ENCODE peak calls at places on chromosomes 6 and 20, in ten cellular contexts. O is NCI-H345, Z is neural crest cell, E is AG08396, X is fibroblast of the aortic adventitia, A is body of pancreas, R is mucosa of gallbladder, K is amniotic stem cell, T is nephron progenitor cell, Q is astrocyte of the spinal cord. D is an unnamed sample.

GRCh38 chr6:163900570-163900969 is 486.1 kb downstream of the QKI start:
- DNase-seq in O (no peak), Z (no peak), E (no peak), X (no peak), A (no peak), R (no peak), K (no peak), T (no peak), Q (peak; percentile 89), D (no peak)

GRCh38 chr6:157869673-157870302 is 46.7 kb downstream of the SNX9 start:
- DNase-seq in O (no peak), Z (no peak), E (no peak), X (no peak), A (no peak), R (no peak), K (no peak), T (no peak), Q (no peak), D (no peak)

GRCh38 chr6:31652925-31653724 is 664 bp upstream of the BAG6 start:
- DNase-seq in O (peak; percentile 96), Z (no peak), E (peak; percentile 89), X (no peak), A (peak; percentile 92), R (peak; percentile 90), K (peak; percentile 96), T (peak; percentile 80), Q (no peak), D (peak; percentile 90)

GRCh38 chr20:3716195-3716834 is 3.9 kb upstream of the SIGLEC1 start:
- DNase-seq in O (peak; percentile 61), Z (peak; percentile 32), E (peak; percentile 63), X (peak; percentile 54), A (peak; percentile 23), R (no peak), K (peak; percentile 24), T (peak; percentile 57), Q (peak; percentile 35), D (peak; percentile 72)

GRCh38 chr6:21826031-21826430 is 232.5 kb downstream of the SOX4 start:
- DNase-seq in O (no peak), Z (no peak), E (no peak), X (no peak), A (no peak), R (no peak), K (no peak), T (no peak), Q (peak; percentile 57), D (no peak)

GRCh38 chr6:143236151-143236788 is 175.6 kb downstream of the AIG1 start:
- DNase-seq in O (no peak), Z (no peak), E (no peak), X (no peak), A (peak; percentile 3), R (no peak), K (no peak), T (peak; percentile 14), Q (peak; percentile 51), D (peak; percentile 17)

GRCh38 chr6:2221724-2222274 is 23.6 kb downstream of the GMDS start:
- DNase-seq in O (no peak), Z (no peak), E (no peak), X (no peak), A (no peak), R (no peak), K (no peak), T (no peak), Q (no peak), D (no peak)

GRCh38 chr20:46485431-46485830 is 27.9 kb downstream of the ZNF334 start:
- DNase-seq in O (no peak), Z (no peak), E (no peak), X (no peak), A (no peak), R (no peak), K (no peak), T (no peak), Q (no peak), D (no peak)

GRCh38 chr6:3063733-3064700 is 4.3 kb upstream of the RIPK1 start:
- DNase-seq in O (peak; percentile 61), Z (peak; percentile 66), E (peak; percentile 96), X (peak; percentile 93), A (peak; percentile 97), R (peak; percentile 99), K (peak; percentile 84), T (peak; percentile 80), Q (peak; percentile 89), D (peak; percentile 78)

GRCh38 chr6:90610671-90611542 is 24.0 kb upstream of the MAP3K7 start:
- DNase-seq in O (peak; percentile 61), Z (peak; percentile 41), E (peak; percentile 64), X (peak; percentile 11), A (no peak), R (no peak), K (no peak), T (peak; percentile 69), Q (peak; percentile 40), D (peak; percentile 37)

GRCh38 chr20:53083411-53083810 is 111.3 kb downstream of the TSHZ2 start:
- DNase-seq in O (no peak), Z (no peak), E (no peak), X (no peak), A (no peak), R (no peak), K (no peak), T (no peak), Q (no peak), D (no peak)

GRCh38 chr20:14193443-14193842 is 144.0 kb downstream of the FLRT3 start:
- DNase-seq in O (no peak), Z (no peak), E (no peak), X (no peak), A (no peak), R (no peak), K (no peak), T (no peak), Q (no peak), D (no peak)